ENCODE peak calls at places on chromosomes 3 and 15, in five cellular contexts. One of them, this sample, is unnamed.
A peak's percentile ranks its signal among the peaks of the same experiment; 100 is the strongest.

GRCh38 chr3:66140763-66141372 is 79.9 kb upstream of the SLC25A26 start:
- DNase-seq in sigmoid colon: no peak
- DNase-seq in Panc1: no peak
- DNase-seq in stimulated activated CD8-positive, alpha-beta memory T cell treated with anti-CD3 and anti-CD28 coated beads, Interleukin-15, amount 100 ng/mL, for 24 hours: no peak
- DNase-seq in cardiac septum: no peak
- DNase-seq in this sample: no peak

GRCh38 chr3:61110576-61110975 is 140.7 kb downstream of the FHIT start:
- DNase-seq in sigmoid colon: no peak
- DNase-seq in cardiac septum: no peak
- DNase-seq in stimulated activated CD8-positive, alpha-beta memory T cell treated with anti-CD3 and anti-CD28 coated beads, Interleukin-15, amount 100 ng/mL, for 24 hours: no peak
- DNase-seq in Panc1: no peak
- DNase-seq in this sample: no peak

GRCh38 chr15:85582076-85582718 is 201.8 kb downstream of the AKAP13 start:
- DNase-seq in stimulated activated CD8-positive, alpha-beta memory T cell treated with anti-CD3 and anti-CD28 coated beads, Interleukin-15, amount 100 ng/mL, for 24 hours: no peak
- DNase-seq in Panc1: no peak
- DNase-seq in sigmoid colon: no peak
- DNase-seq in cardiac septum: no peak
- DNase-seq in this sample: no peak

GRCh38 chr15:88375234-88375926 is 91.8 kb downstream of the MRPL46 start:
- DNase-seq in stimulated activated CD8-positive, alpha-beta memory T cell treated with anti-CD3 and anti-CD28 coated beads, Interleukin-15, amount 100 ng/mL, for 24 hours: no peak
- DNase-seq in sigmoid colon: no peak
- DNase-seq in cardiac septum: no peak
- DNase-seq in Panc1: no peak
- DNase-seq in this sample: no peak

GRCh38 chr15:25903024-25903581 is 40.0 kb upstream of the ATP10A start:
- DNase-seq in sigmoid colon: peak; percentile 80
- DNase-seq in stimulated activated CD8-positive, alpha-beta memory T cell treated with anti-CD3 and anti-CD28 coated beads, Interleukin-15, amount 100 ng/mL, for 24 hours: no peak
- DNase-seq in cardiac septum: no peak
- DNase-seq in Panc1: no peak
- DNase-seq in this sample: no peak

GRCh38 chr3:186381424-186382216 is 19.6 kb upstream of the DGKG start:
- DNase-seq in cardiac septum: no peak
- DNase-seq in sigmoid colon: no peak
- DNase-seq in Panc1: no peak
- DNase-seq in stimulated activated CD8-positive, alpha-beta memory T cell treated with anti-CD3 and anti-CD28 coated beads, Interleukin-15, amount 100 ng/mL, for 24 hours: no peak
- DNase-seq in this sample: no peak

GRCh38 chr3:22377421-22377820 is 626.4 kb upstream of the ZNF385D start:
- DNase-seq in Panc1: no peak
- DNase-seq in stimulated activated CD8-positive, alpha-beta memory T cell treated with anti-CD3 and anti-CD28 coated beads, Interleukin-15, amount 100 ng/mL, for 24 hours: no peak
- DNase-seq in sigmoid colon: no peak
- DNase-seq in cardiac septum: no peak
- DNase-seq in this sample: no peak

GRCh38 chr3:192819001-192819569 is 91.7 kb upstream of the FGF12 start:
- DNase-seq in Panc1: no peak
- DNase-seq in cardiac septum: no peak
- DNase-seq in sigmoid colon: no peak
- DNase-seq in stimulated activated CD8-positive, alpha-beta memory T cell treated with anti-CD3 and anti-CD28 coated beads, Interleukin-15, amount 100 ng/mL, for 24 hours: no peak
- DNase-seq in this sample: no peak

GRCh38 chr3:68878962-68879361 is 53.4 kb downstream of the TAFA4 start:
- DNase-seq in stimulated activated CD8-positive, alpha-beta memory T cell treated with anti-CD3 and anti-CD28 coated beads, Interleukin-15, amount 100 ng/mL, for 24 hours: no peak
- DNase-seq in cardiac septum: no peak
- DNase-seq in Panc1: no peak
- DNase-seq in sigmoid colon: no peak
- DNase-seq in this sample: no peak

GRCh38 chr15:50262533-50262932 is 3.0 kb downstream of the HDC start:
- DNase-seq in cardiac septum: no peak
- DNase-seq in Panc1: no peak
- DNase-seq in sigmoid colon: no peak
- DNase-seq in stimulated activated CD8-positive, alpha-beta memory T cell treated with anti-CD3 and anti-CD28 coated beads, Interleukin-15, amount 100 ng/mL, for 24 hours: no peak
- DNase-seq in this sample: no peak

GRCh38 chr15:39589815-39590644 is 9.2 kb downstream of the THBS1 start:
- DNase-seq in stimulated activated CD8-positive, alpha-beta memory T cell treated with anti-CD3 and anti-CD28 coated beads, Interleukin-15, amount 100 ng/mL, for 24 hours: no peak
- DNase-seq in Panc1: no peak
- DNase-seq in cardiac septum: no peak
- DNase-seq in sigmoid colon: peak; percentile 66
- DNase-seq in this sample: no peak

GRCh38 chr15:78244101-78244500 is 9.7 kb upstream of the ACSBG1 start:
- DNase-seq in stimulated activated CD8-positive, alpha-beta memory T cell treated with anti-CD3 and anti-CD28 coated beads, Interleukin-15, amount 100 ng/mL, for 24 hours: no peak
- DNase-seq in sigmoid colon: peak; percentile 43
- DNase-seq in cardiac septum: no peak
- DNase-seq in Panc1: no peak
- DNase-seq in this sample: no peak

GRCh38 chr3:177333535-177334495 is 136.5 kb upstream of the TBL1XR1 start:
- DNase-seq in sigmoid colon: no peak
- DNase-seq in cardiac septum: no peak
- DNase-seq in Panc1: no peak
- DNase-seq in stimulated activated CD8-positive, alpha-beta memory T cell treated with anti-CD3 and anti-CD28 coated beads, Interleukin-15, amount 100 ng/mL, for 24 hours: no peak
- DNase-seq in this sample: no peak

GRCh38 chr3:167749728-167750127 is 14.2 kb downstream of the SERPINI1 start:
- DNase-seq in Panc1: no peak
- DNase-seq in sigmoid colon: no peak
- DNase-seq in cardiac septum: no peak
- DNase-seq in stimulated activated CD8-positive, alpha-beta memory T cell treated with anti-CD3 and anti-CD28 coated beads, Interleukin-15, amount 100 ng/mL, for 24 hours: no peak
- DNase-seq in this sample: no peak

This sample was measured in spleen.